ENCODE peak calls at places on chromosome 11, in ten cellular contexts. A, O, L, E, R, C, G, M, I and P are unnamed samples.

GRCh38 chr11:2138075-2138435 is 1.1 kb downstream of the IGF2 start:
- DNase-seq in A (no peak), O (peak; percentile 69), L (peak; percentile 72), E (no peak), R (no peak), C (no peak), G (no peak), M (no peak), I (no peak), P (no peak)

GRCh38 chr11:57377098-57377497 is 3.9 kb downstream of the PRG3 start:
- DNase-seq in A (no peak), O (no peak), L (no peak), E (no peak), R (no peak), C (peak; percentile 26), G (no peak), M (no peak), I (no peak), P (no peak)

GRCh38 chr11:122685041-122685440 is 29.5 kb downstream of the UBASH3B start:
- DNase-seq in A (no peak), O (no peak), L (no peak), E (no peak), R (no peak), C (no peak), G (no peak), M (no peak), I (no peak), P (no peak)

GRCh38 chr11:8056810-8057463 is 24.1 kb upstream of the TUB start:
- DNase-seq in A (no peak), O (no peak), L (no peak), E (peak; percentile 82), R (peak; percentile 53), C (peak; percentile 86), G (no peak), M (peak; percentile 89), I (peak; percentile 24), P (no peak)

GRCh38 chr11:130847517-130847916 is 68.8 kb downstream of the SNX19 start:
- DNase-seq in A (no peak), O (no peak), L (no peak), E (peak; percentile 77), R (no peak), C (peak; percentile 86), G (peak; percentile 90), M (no peak), I (no peak), P (no peak)

GRCh38 chr11:37026326-37026725 is 428.3 kb upstream of the RAG2 start:
- DNase-seq in A (no peak), O (no peak), L (no peak), E (no peak), R (no peak), C (no peak), G (no peak), M (no peak), I (no peak), P (no peak)

GRCh38 chr11:96017872-96018271 is 94.0 kb upstream of the MTMR2 start:
- DNase-seq in A (no peak), O (no peak), L (no peak), E (no peak), R (no peak), C (no peak), G (no peak), M (no peak), I (no peak), P (no peak)

GRCh38 chr11:119403021-119403420 is 20.0 kb downstream of the THY1 start:
- DNase-seq in A (no peak), O (no peak), L (no peak), E (no peak), R (no peak), C (peak; percentile 91), G (no peak), M (no peak), I (no peak), P (no peak)

GRCh38 chr11:102256251-102256650 is 61.0 kb upstream of the BIRC3 start:
- DNase-seq in A (no peak), O (no peak), L (no peak), E (peak; percentile 80), R (no peak), C (peak; percentile 70), G (no peak), M (no peak), I (no peak), P (no peak)

GRCh38 chr11:82996966-82997606 is 74.6 kb downstream of the RAB30 start:
- DNase-seq in A (no peak), O (no peak), L (no peak), E (no peak), R (no peak), C (no peak), G (peak; percentile 94), M (no peak), I (no peak), P (no peak)

GRCh38 chr11:117855452-117855851 is 21.0 kb downstream of the FXYD6 start:
- DNase-seq in A (no peak), O (peak; percentile 61), L (no peak), E (no peak), R (no peak), C (no peak), G (no peak), M (peak; percentile 55), I (no peak), P (no peak)

GRCh38 chr11:75273989-75274391 is 33.4 kb downstream of the TPBGL start:
- DNase-seq in A (no peak), O (peak; percentile 53), L (no peak), E (no peak), R (no peak), C (no peak), G (no peak), M (no peak), I (no peak), P (no peak)

GRCh38 chr11:75277211-75277805 is 36.7 kb downstream of the TPBGL start:
- DNase-seq in A (no peak), O (peak; percentile 18), L (no peak), E (no peak), R (no peak), C (no peak), G (no peak), M (no peak), I (no peak), P (no peak)

GRCh38 chr11:75273331-75273988 is 32.9 kb downstream of the TPBGL start:
- DNase-seq in A (no peak), O (peak; percentile 45), L (no peak), E (no peak), R (no peak), C (no peak), G (no peak), M (no peak), I (no peak), P (no peak)

GRCh38 chr11:75276696-75277095 is 36.1 kb downstream of the TPBGL start:
- DNase-seq in A (no peak), O (peak; percentile 48), L (no peak), E (no peak), R (no peak), C (no peak), G (no peak), M (no peak), I (no peak), P (no peak)

DNA sequence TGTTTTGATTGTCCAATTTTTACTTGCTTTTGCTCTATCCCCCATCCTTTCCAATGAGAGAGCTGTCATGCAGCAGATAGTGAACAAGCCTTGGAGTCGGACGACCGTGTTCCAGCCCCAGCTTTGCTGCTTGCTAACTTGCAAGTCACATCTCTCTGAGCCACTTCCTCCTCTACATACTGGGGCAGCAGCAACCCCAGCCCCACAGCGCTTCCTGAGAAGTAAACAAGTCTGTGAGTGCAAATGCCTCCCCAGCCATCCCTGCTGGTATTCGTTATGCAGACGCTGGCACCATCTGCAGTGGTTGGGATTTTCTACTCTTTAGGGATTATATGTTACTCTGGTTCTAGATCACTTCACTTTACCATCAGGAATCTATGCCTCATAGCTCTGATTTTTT is 35.0 kb downstream of the TPBGL start:
- DNase-seq in A (peak; percentile 87), O (peak; percentile 81), L (no peak), E (no peak), R (no peak), C (no peak), G (peak; percentile 61), M (no peak), I (peak; percentile 51), P (peak; percentile 75)
- H3K4me3 ChIP-seq in A (no peak overlapping the region), O (no peak overlapping the region), L (no peak overlapping the region), E (no peak overlapping the region), R (no peak overlapping the region), C (no peak overlapping the region), G (no peak overlapping the region), M (no peak overlapping the region), I (no peak overlapping the region), P (no peak overlapping the region)

GRCh38 chr11:65429069-65429681 is 6.6 kb downstream of the NEAT1 start:
- DNase-seq in A (peak; percentile 42), O (no peak), L (peak; percentile 32), E (peak; percentile 87), R (no peak), C (peak; percentile 84), G (no peak), M (peak; percentile 61), I (peak; percentile 60), P (no peak)
- H3K4me3 ChIP-seq in A (no peak overlapping the region), O (peak overlapping the region; percentile 98), L (no peak overlapping the region), E (peak overlapping the region; percentile 77), R (peak overlapping the region; percentile 86), C (peak overlapping the region; percentile 99), G (peak overlapping the region; percentile 1), M (peak overlapping the region; percentile 79), I (peak overlapping the region; percentile 37), P (no peak overlapping the region)

GRCh38 chr11:133326332-133326731 is 206.0 kb downstream of the OPCML start:
- DNase-seq in A (no peak), O (no peak), L (no peak), E (no peak), R (no peak), C (no peak), G (no peak), M (no peak), I (no peak), P (no peak)

GRCh38 chr11:133318221-133318620 is 214.1 kb downstream of the OPCML start:
- DNase-seq in A (no peak), O (no peak), L (no peak), E (no peak), R (no peak), C (no peak), G (no peak), M (no peak), I (no peak), P (no peak)

GRCh38 chr11:133326849-133327248 is 205.5 kb downstream of the OPCML start:
- DNase-seq in A (no peak), O (no peak), L (no peak), E (no peak), R (no peak), C (no peak), G (no peak), M (no peak), I (no peak), P (no peak)

GRCh38 chr11:133323354-133323753 is 208.9 kb downstream of the OPCML start:
- DNase-seq in A (no peak), O (no peak), L (peak; percentile 36), E (no peak), R (no peak), C (no peak), G (no peak), M (no peak), I (no peak), P (no peak)
- H3K4me3 ChIP-seq in A (no peak overlapping the region), O (no peak overlapping the region), L (no peak overlapping the region), E (no peak overlapping the region), R (no peak overlapping the region), C (no peak overlapping the region), G (no peak overlapping the region), M (no peak overlapping the region), I (no peak overlapping the region), P (no peak overlapping the region)

GRCh38 chr11:34899633-34900016 is 16.6 kb downstream of the APIP start:
- DNase-seq in A (no peak), O (no peak), L (peak; percentile 5), E (no peak), R (no peak), C (no peak), G (no peak), M (no peak), I (peak; percentile 37), P (no peak)
- H3K4me3 ChIP-seq in A (no peak overlapping the region), O (no peak overlapping the region), L (no peak overlapping the region), E (no peak overlapping the region), R (no peak overlapping the region), C (no peak overlapping the region), G (no peak overlapping the region), M (no peak overlapping the region), I (no peak overlapping the region), P (no peak overlapping the region)